ENCODE peak calls at places on chromosomes 1 and 21, in five cellular contexts. O, X, Y, Z and J are unnamed samples. For H3K4me1, the result is how much of the 10 kb centered on the place peaks cover.

GRCh38 chr21:22842875-22843274 is 1844.7 kb downstream of the NCAM2 start:
- DNase-seq in O (no peak), X (no peak), Y (peak), Z (no peak), J (no peak)

GRCh38 chr1:151990856-151991198 is 2.8 kb downstream of the S100A10 start:
- DNase-seq in O (no peak), X (peak), Y (no peak), Z (peak), J (no peak)

GRCh38 chr1:81409262-81409661 is 391.5 kb upstream of the ADGRL2 start:
- DNase-seq in O (no peak), X (no peak), Y (no peak), Z (no peak), J (no peak)

GRCh38 chr1:53128401-53128800 is 14.0 kb downstream of the SLC1A7 start:
- DNase-seq in O (no peak), X (no peak), Y (no peak), Z (no peak), J (no peak)

GRCh38 chr1:1989102-1989542 is 14.5 kb downstream of the CFAP74 start:
- DNase-seq in O (no peak), X (no peak), Y (no peak), Z (no peak), J (no peak)

GRCh38 chr1:156859523-156860112 is 701 bp upstream of the INSRR start:
- DNase-seq in O (peak), X (peak), Y (peak), Z (no peak), J (no peak)

GRCh38 chr1:187928717-187929116 is 1100.0 kb downstream of the PLA2G4A start:
- DNase-seq in O (no peak), X (no peak), Y (no peak), Z (no peak), J (no peak)

GRCh38 chr1:198530964-198531363 is 9.5 kb downstream of the ATP6V1G3 start:
- DNase-seq in O (no peak), X (no peak), Y (no peak), Z (no peak), J (no peak)

GRCh38 chr1:178311164-178311563 is 185.6 kb downstream of the CLEC20A start:
- DNase-seq in O (no peak), X (no peak), Y (no peak), Z (no peak), J (no peak)

GRCh38 chr21:39588884-39589283 is 23.9 kb upstream of the B3GALT5 start:
- DNase-seq in O (no peak), X (no peak), Y (no peak), Z (no peak), J (no peak)

GRCh38 chr1:33029921-33030320 is 6.8 kb downstream of the AK2 start:
- DNase-seq in O (no peak), X (no peak), Y (no peak), Z (no peak), J (no peak)

GRCh38 chr1:109248797-109249629 is at the start of gene CELSR2:
- DNase-seq in O (peak), X (peak), Y (peak), Z (peak), J (no peak)

GRCh38 chr1:231959225-231959884 is 332.8 kb downstream of the DISC1 start:
- DNase-seq in O (no peak), X (no peak), Y (no peak), Z (no peak), J (no peak)

GRCh38 chr1:226599636-226600238 is 51.2 kb downstream of the STUM start:
- DNase-seq in O (no peak), X (no peak), Y (no peak), Z (no peak), J (no peak)

GRCh38 chr1:59917026-59917784 is 9.4 kb downstream of the CYP2J2 start:
- DNase-seq in O (no peak), X (no peak), Y (no peak), Z (no peak), J (no peak)

GRCh38 chr1:223515416-223515815 is 122.2 kb downstream of the CCDC185 start:
- DNase-seq in O (no peak), X (no peak), Y (no peak), Z (no peak), J (no peak)

GRCh38 chr1:164855930-164856329 is 296.9 kb downstream of the PBX1 start:
- DNase-seq in O (no peak), X (no peak), Y (no peak), Z (no peak), J (no peak)

GRCh38 chr1:170214980-170215910 is 69.5 kb downstream of the NTMT2 start:
- DNase-seq in O (no peak), X (no peak), Y (no peak), Z (no peak), J (no peak)

GRCh38 chr1:17674707-17675505 is 80.2 kb upstream of the ACTL8 start:
- DNase-seq in O (no peak), X (no peak), Y (no peak), Z (no peak), J (no peak)

GRCh38 chr1:167109125-167109524 is 15.2 kb downstream of the STYXL2 start:
- DNase-seq in O (no peak), X (no peak), Y (no peak), Z (no peak), J (no peak)

GRCh38 chr1:53541761-53542550 is 82.8 kb downstream of the DMRTB1 start:
- DNase-seq in O (no peak), X (no peak), Y (peak), Z (peak), J (no peak)

GRCh38 chr1:204703826-204704612 is 18.5 kb upstream of the LRRN2 start:
- DNase-seq in O (no peak), X (no peak), Y (no peak), Z (peak), J (no peak)

GRCh38 chr1:42690477-42691156 is 8.4 kb downstream of the YBX1 start:
- DNase-seq in O (no peak), X (no peak), Y (no peak), Z (no peak), J (no peak)

GRCh38 chr1:217274927-217275616 is 355.8 kb downstream of the GPATCH2 start:
- DNase-seq in O (no peak), X (no peak), Y (no peak), Z (no peak), J (no peak)

GRCh38 chr1:224317383-224318045 is 12.5 kb downstream of the NVL start:
- DNase-seq in O (no peak), X (no peak), Y (no peak), Z (no peak), J (no peak)

GRCh38 chr1:151612506-151613274 is 840 bp downstream of the SNX27 start:
- DNase-seq in O (no peak), X (no peak), Y (peak), Z (peak), J (no peak)

GRCh38 chr1:244049969-244050834 is 881 bp upstream of the ZBTB18 start:
- DNase-seq in O (no peak), X (no peak), Y (peak), Z (peak), J (no peak)

GRCh38 chr21:31731112-31731801 is 661 bp downstream of the SCAF4 start:
- DNase-seq in O (peak), X (peak), Y (peak), Z (peak), J (no peak)

GRCh38 chr1:233673947-233674431 is 60.1 kb downstream of the KCNK1 start:
- DNase-seq in O (no peak), X (no peak), Y (no peak), Z (no peak), J (no peak)

GRCh38 chr1:172960019-172960418 is 90.7 kb downstream of the TNFSF18 start:
- DNase-seq in O (no peak), X (no peak), Y (no peak), Z (no peak), J (no peak)
- TF ChIP-seq POLR2AphosphoS5 in O (no peak), X (no peak), Y (no peak), Z (no peak), J (no peak)

GRCh38 chr1:155128469-155128754 is 736 bp downstream of the EFNA1 start:
- DNase-seq in O (peak), X (no peak), Y (no peak), Z (no peak), J (no peak)
- H3K4me1 ChIP-seq in O (under half), X (half or more), Y (half or more), Z (under half), J (half or more)

DNA sequence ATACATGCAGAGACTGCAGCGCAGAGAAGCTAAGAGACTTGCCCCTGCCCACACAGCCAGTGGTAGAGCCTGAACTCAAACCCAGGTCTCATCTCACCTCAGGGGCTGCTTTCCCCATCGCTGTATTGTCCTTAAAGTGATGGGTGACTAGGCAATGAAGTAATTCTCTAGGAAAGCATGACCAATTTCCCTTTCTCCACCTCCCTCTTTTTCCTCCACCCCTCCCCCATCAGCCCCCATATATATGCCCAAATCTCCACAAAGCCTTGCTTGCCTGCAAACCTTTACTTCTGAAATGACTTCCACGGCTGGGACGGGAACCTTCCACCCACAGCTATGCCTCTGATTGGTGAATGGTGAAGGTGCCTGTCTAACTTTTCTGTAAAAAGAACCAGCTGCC is at the start of gene IL24:
- DNase-seq in O (no peak), X (peak), Y (no peak), Z (no peak), J (no peak)
- H3K27ac ChIP-seq in O (no peak), X (no peak), Y (no peak), Z (no peak), J (no peak)

DNA sequence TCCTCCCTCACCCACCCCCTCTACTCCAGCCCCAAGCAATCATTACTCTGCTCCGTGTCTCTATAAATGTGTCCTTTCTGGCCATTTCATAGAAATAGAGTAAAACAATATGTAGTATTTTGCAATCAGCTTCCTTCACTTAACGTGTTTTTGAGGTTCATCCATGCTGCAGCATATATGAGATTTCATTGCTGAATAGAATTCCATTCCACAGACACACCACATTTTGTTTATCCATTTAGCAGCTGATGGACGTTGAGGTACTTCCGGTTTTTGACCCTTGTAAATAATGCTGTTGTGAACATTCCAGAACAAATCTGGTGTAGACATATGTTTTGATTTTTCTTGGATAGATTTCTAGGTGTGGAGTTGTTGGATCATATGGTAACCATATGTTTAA is 30.7 kb downstream of the ADAM30 start:
- DNase-seq in O (no peak), X (no peak), Y (no peak), Z (no peak), J (no peak)
- TF ChIP-seq POLR2AphosphoS5 in O (no peak), X (no peak), Y (no peak), Z (no peak), J (no peak)

GRCh38 chr1:93899543-93900207 is 9.6 kb downstream of the GCLM start:
- DNase-seq in O (no peak), X (no peak), Y (no peak), Z (no peak), J (no peak)

GRCh38 chr1:93905051-93905450 is 4.2 kb downstream of the GCLM start:
- DNase-seq in O (no peak), X (no peak), Y (no peak), Z (no peak), J (no peak)

GRCh38 chr1:93905734-93906133 is 3.5 kb downstream of the GCLM start:
- DNase-seq in O (no peak), X (no peak), Y (no peak), Z (no peak), J (no peak)

GRCh38 chr1:93904228-93904627 is 5.0 kb downstream of the GCLM start:
- DNase-seq in O (no peak), X (no peak), Y (no peak), Z (no peak), J (no peak)

GRCh38 chr1:93900723-93901504 is 8.3 kb downstream of the GCLM start:
- DNase-seq in O (no peak), X (no peak), Y (no peak), Z (no peak), J (no peak)
- H3K4me1 ChIP-seq in O (under half), X (under half), Y (under half), Z (under half), J (under half)

GRCh38 chr21:41316641-41317392 is at the start of gene FAM3B:
- DNase-seq in O (peak), X (peak), Y (peak), Z (peak), J (no peak)
- H3K27ac ChIP-seq in O (no peak), X (peak), Y (no peak), Z (no peak), J (no peak)

DNA sequence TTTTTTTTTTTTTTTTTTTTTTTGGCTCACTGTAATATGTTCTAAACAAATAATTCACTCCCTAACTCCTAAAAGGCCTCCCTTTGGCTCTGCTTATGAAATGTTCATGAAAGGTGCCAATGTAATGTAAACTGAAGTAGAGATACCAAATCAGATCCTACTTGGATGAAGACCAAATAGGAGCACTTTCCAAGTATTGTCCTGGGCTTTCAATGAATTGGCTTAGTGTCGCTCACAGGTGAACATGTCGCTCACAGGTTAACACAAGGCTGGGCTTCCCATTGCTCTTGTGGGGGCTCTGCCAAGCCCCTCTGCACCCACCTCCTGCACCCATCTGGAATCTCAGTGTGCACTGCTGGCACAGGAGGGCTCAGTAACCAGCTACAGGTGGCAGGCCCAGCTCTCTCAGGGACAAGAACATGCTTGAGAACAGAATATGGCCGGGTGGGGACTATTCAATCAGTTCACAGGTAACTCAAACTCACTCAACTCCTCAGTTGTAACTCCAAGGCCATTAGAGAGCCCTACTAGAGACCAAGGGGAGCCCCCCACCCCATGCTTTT is 10.6 kb upstream of the CD58 start:
- DNase-seq in O (no peak), X (no peak), Y (no peak), Z (no peak), J (no peak)
- TF ChIP-seq POLR2AphosphoS5 in O (no peak), X (no peak), Y (no peak), Z (no peak), J (no peak)

GRCh38 chr1:245180496-245180895 is 25.7 kb downstream of the KIF26B start:
- DNase-seq in O (no peak), X (no peak), Y (no peak), Z (no peak), J (no peak)
- H3K4me1 ChIP-seq in O (under half), X (under half), Y (under half), Z (under half), J (under half)